ENCODE peak calls at places on chromosome 11, in five cellular contexts. One of them, this sample, is unnamed.

GRCh38 chr11:21927628-21928027 is 265.3 kb upstream of the ANO5 start:
- DNase-seq in tibial artery: no peak
- DNase-seq in astrocyte: no peak
- DNase-seq in BE2C: no peak
- DNase-seq in BJ: no peak
- DNase-seq in this sample: no peak

GRCh38 chr11:123494195-123495050 is 64.4 kb downstream of the GRAMD1B start:
- DNase-seq in tibial artery: no peak
- DNase-seq in astrocyte: peak
- DNase-seq in BE2C: no peak
- DNase-seq in BJ: no peak
- DNase-seq in this sample: no peak

GRCh38 chr11:30546334-30546733 is 39.8 kb downstream of the MPPED2 start:
- DNase-seq in tibial artery: no peak
- DNase-seq in astrocyte: no peak
- DNase-seq in BE2C: no peak
- DNase-seq in BJ: no peak
- DNase-seq in this sample: no peak

GRCh38 chr11:82606738-82607137 is 126.9 kb downstream of the FAM181B start:
- DNase-seq in tibial artery: no peak
- DNase-seq in astrocyte: no peak
- DNase-seq in BE2C: no peak
- DNase-seq in BJ: no peak
- DNase-seq in this sample: no peak

GRCh38 chr11:124656759-124657627 is 16.5 kb downstream of the SIAE start:
- DNase-seq in tibial artery: no peak
- DNase-seq in astrocyte: peak
- DNase-seq in BE2C: peak
- DNase-seq in BJ: no peak
- DNase-seq in this sample: no peak

GRCh38 chr11:107819361-107820014 is 39.1 kb downstream of the SLC35F2 start:
- DNase-seq in tibial artery: no peak
- DNase-seq in astrocyte: peak
- DNase-seq in BE2C: no peak
- DNase-seq in BJ: no peak
- DNase-seq in this sample: no peak

GRCh38 chr11:15707971-15708370 is 593.2 kb downstream of the INSC start:
- DNase-seq in tibial artery: peak
- DNase-seq in astrocyte: peak
- DNase-seq in BE2C: peak
- DNase-seq in BJ: peak
- DNase-seq in this sample: peak

GRCh38 chr11:62652156-62653006 is 721 bp downstream of the INTS5 start:
- DNase-seq in tibial artery: no peak
- DNase-seq in astrocyte: no peak
- DNase-seq in BE2C: no peak
- DNase-seq in BJ: no peak
- DNase-seq in this sample: no peak

GRCh38 chr11:19551454-19551853 is 161.2 kb upstream of the NAV2 start:
- DNase-seq in tibial artery: no peak
- DNase-seq in astrocyte: no peak
- DNase-seq in BE2C: no peak
- DNase-seq in BJ: no peak
- DNase-seq in this sample: no peak

GRCh38 chr11:114133548-114134329 is 74.2 kb downstream of the ZBTB16 start:
- DNase-seq in tibial artery: peak
- DNase-seq in astrocyte: no peak
- DNase-seq in BE2C: no peak
- DNase-seq in BJ: no peak
- DNase-seq in this sample: no peak

GRCh38 chr11:83070878-83071640 is 638 bp downstream of the RAB30 start:
- DNase-seq in tibial artery: peak
- DNase-seq in astrocyte: no peak
- DNase-seq in BE2C: peak
- DNase-seq in BJ: no peak
- DNase-seq in this sample: no peak

GRCh38 chr11:2390091-2390870 is 10.3 kb upstream of the TSSC4 start:
- DNase-seq in tibial artery: no peak
- DNase-seq in astrocyte: no peak
- DNase-seq in BE2C: no peak
- DNase-seq in BJ: no peak
- DNase-seq in this sample: no peak

GRCh38 chr11:112968988-112969714 is 7.9 kb downstream of the NCAM1 start:
- DNase-seq in tibial artery: no peak
- DNase-seq in astrocyte: peak
- DNase-seq in BE2C: no peak
- DNase-seq in BJ: no peak
- DNase-seq in this sample: no peak

GRCh38 chr11:92765965-92766371 is 203.5 kb upstream of the MTNR1B start:
- DNase-seq in tibial artery: peak
- DNase-seq in astrocyte: peak
- DNase-seq in BE2C: peak
- DNase-seq in BJ: no peak
- DNase-seq in this sample: no peak

GRCh38 chr11:34975482-34975881 is 59.1 kb downstream of the PDHX start:
- DNase-seq in tibial artery: no peak
- DNase-seq in astrocyte: no peak
- DNase-seq in BE2C: no peak
- DNase-seq in BJ: no peak
- DNase-seq in this sample: no peak

GRCh38 chr11:130118636-130119387 is 40.8 kb upstream of the ST14 start:
- DNase-seq in tibial artery: no peak
- DNase-seq in astrocyte: no peak
- DNase-seq in BE2C: no peak
- DNase-seq in BJ: no peak
- DNase-seq in this sample: no peak

GRCh38 chr11:65419773-65420481 is 2.7 kb upstream of the NEAT1 start:
- DNase-seq in tibial artery: peak
- DNase-seq in astrocyte: peak
- DNase-seq in BE2C: peak
- DNase-seq in BJ: peak
- DNase-seq in this sample: peak

GRCh38 chr11:106461839-106462545 is 384.5 kb downstream of the AASDHPPT start:
- DNase-seq in tibial artery: no peak
- DNase-seq in astrocyte: peak
- DNase-seq in BE2C: no peak
- DNase-seq in BJ: no peak
- DNase-seq in this sample: no peak

GRCh38 chr11:10777393-10777793 is 26.3 kb downstream of the CTR9 start:
- DNase-seq in tibial artery: no peak
- DNase-seq in astrocyte: no peak
- DNase-seq in BE2C: no peak
- DNase-seq in BJ: no peak
- DNase-seq in this sample: no peak

DNA sequence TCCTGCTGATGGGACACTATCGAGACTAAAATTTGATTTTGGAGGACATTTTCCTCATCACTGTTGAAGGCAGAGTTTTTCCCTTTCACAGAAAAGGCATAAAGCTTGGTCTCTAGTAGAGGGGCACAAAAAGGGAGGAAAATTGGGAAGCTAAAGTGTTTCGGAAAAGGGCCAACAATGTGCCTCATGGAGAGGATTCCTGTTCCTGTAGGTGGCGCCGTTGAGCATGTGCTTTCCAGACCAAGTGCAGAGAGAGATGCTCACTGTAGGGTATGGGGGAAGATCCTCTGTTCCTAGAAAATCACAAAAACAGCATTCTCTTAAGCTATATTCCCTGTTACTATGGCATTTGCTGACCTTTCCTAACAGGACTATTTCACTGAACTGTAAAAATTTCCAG is 18.4 kb upstream of the OR4C5 start:
- DNase-seq in tibial artery: no peak
- DNase-seq in astrocyte: no peak
- DNase-seq in BE2C: no peak
- DNase-seq in BJ: no peak
- DNase-seq in this sample: no peak
- TF ChIP-seq CTCF in tibial artery: no peak
- TF ChIP-seq CTCF in astrocyte: no peak
- TF ChIP-seq CTCF in BE2C: no peak
- TF ChIP-seq CTCF in BJ: no peak
- TF ChIP-seq CTCF in this sample: no peak

GRCh38 chr11:84261707-84262106 is 975.5 kb upstream of the CCDC90B start:
- DNase-seq in tibial artery: no peak
- DNase-seq in astrocyte: no peak
- DNase-seq in BE2C: peak
- DNase-seq in BJ: no peak
- DNase-seq in this sample: no peak
- TF ChIP-seq CTCF in tibial artery: no peak
- TF ChIP-seq CTCF in astrocyte: no peak
- TF ChIP-seq CTCF in BE2C: peak
- TF ChIP-seq CTCF in BJ: no peak
- TF ChIP-seq CTCF in this sample: no peak

DNA sequence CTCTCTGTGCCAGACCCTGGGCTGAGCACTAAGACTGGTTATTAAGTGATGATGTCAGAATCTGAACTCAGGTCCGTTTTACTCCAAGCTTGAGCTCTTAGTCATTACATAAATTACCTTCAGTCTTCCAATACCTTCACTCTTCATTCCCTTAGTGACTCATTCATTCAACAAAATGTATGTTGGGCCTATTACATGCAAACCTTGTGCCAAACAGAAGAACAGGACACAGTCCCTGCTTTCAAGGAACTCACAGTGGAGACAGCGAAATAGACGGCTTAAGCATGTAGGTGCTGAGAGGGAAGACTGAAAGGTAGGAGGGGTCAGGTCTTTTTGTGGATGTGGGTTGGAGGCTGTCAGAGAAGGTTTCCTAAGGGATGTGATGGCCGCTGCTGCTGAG is 3.3 kb downstream of the KCTD14 start:
- DNase-seq in tibial artery: no peak
- DNase-seq in astrocyte: peak
- DNase-seq in BE2C: no peak
- DNase-seq in BJ: no peak
- DNase-seq in this sample: no peak
- TF ChIP-seq CTCF in tibial artery: no peak
- TF ChIP-seq CTCF in astrocyte: no peak
- TF ChIP-seq CTCF in BE2C: no peak
- TF ChIP-seq CTCF in BJ: no peak
- TF ChIP-seq CTCF in this sample: no peak

GRCh38 chr11:110786226-110786902 is 74.1 kb upstream of the ARHGAP20 start:
- DNase-seq in tibial artery: no peak
- DNase-seq in astrocyte: no peak
- DNase-seq in BE2C: no peak
- DNase-seq in BJ: no peak
- DNase-seq in this sample: no peak
- TF ChIP-seq CTCF in tibial artery: no peak
- TF ChIP-seq CTCF in astrocyte: no peak
- TF ChIP-seq CTCF in BE2C: no peak
- TF ChIP-seq CTCF in BJ: no peak
- TF ChIP-seq CTCF in this sample: no peak

GRCh38 chr11:58618215-58618614 is 4.2 kb upstream of the CNTF start:
- DNase-seq in tibial artery: no peak
- DNase-seq in astrocyte: no peak
- DNase-seq in BE2C: no peak
- DNase-seq in BJ: no peak
- DNase-seq in this sample: no peak
- TF ChIP-seq CTCF in tibial artery: no peak
- TF ChIP-seq CTCF in astrocyte: no peak
- TF ChIP-seq CTCF in BE2C: peak
- TF ChIP-seq CTCF in BJ: no peak
- TF ChIP-seq CTCF in this sample: no peak

DNA sequence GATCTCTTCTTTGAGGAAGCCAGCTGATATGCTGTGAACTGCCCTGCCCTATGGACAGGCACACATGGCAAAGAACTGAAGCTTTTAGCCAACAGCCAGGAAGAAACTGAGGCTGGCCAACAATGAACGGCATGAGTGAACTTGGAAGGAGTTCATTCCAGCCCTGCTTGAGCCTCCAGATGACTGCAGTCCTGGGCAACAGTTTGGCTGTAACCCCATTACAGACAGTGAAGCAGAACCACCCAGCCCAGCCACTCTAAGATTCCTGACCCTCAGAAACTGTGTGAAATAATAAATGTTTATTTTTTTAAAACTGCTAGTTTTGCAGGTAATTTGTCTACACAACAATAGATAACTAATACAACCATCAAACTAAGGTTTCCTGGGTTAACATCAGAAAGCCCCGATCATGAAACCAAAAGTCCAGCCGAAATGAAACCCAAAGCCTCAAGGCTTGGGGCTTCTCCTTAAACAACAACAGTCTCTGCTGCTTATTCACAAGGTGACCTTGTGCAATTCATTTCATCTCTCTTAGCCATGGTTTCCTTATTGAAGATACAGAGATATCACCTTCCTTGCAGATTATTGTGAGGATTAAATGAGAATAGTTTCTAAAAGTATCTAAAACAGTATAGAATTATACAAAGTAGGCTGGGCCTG is 31.4 kb downstream of the PAK1 start:
- DNase-seq in tibial artery: no peak
- DNase-seq in astrocyte: no peak
- DNase-seq in BE2C: no peak
- DNase-seq in BJ: no peak
- DNase-seq in this sample: no peak
- TF ChIP-seq CTCF in tibial artery: no peak
- TF ChIP-seq CTCF in astrocyte: no peak
- TF ChIP-seq CTCF in BE2C: no peak
- TF ChIP-seq CTCF in BJ: no peak
- TF ChIP-seq CTCF in this sample: no peak

This sample was measured in AG09319.